ENCODE peak calls at places on chromosomes 12 and 14, in four cellular contexts. G is H1, U is K562, D is GM12878. K is an unnamed sample.

GRCh38 chr12:4272014-4272975 is 1.3 kb upstream of the CCND2 start:
- DNase-seq in G (peak; percentile 89), U (peak; percentile 85), D (peak; percentile 74), K (no peak)

GRCh38 chr12:90331821-90332220 is 623.2 kb downstream of the CCER1 start:
- DNase-seq in G (no peak), U (no peak), D (no peak), K (no peak)

GRCh38 chr12:113211160-113211559 is 10.1 kb upstream of the TPCN1 start:
- DNase-seq in G (no peak), U (no peak), D (no peak), K (no peak)

GRCh38 chr14:32006267-32007110 is 70.6 kb upstream of the ARHGAP5 start:
- DNase-seq in G (no peak), U (no peak), D (no peak), K (no peak)

GRCh38 chr12:15631007-15631715 is 158.0 kb downstream of the EPS8 start:
- DNase-seq in G (no peak), U (peak; percentile 1), D (no peak), K (no peak)

GRCh38 chr14:41000350-41000749 is 606.3 kb upstream of the LRFN5 start:
- DNase-seq in G (no peak), U (no peak), D (no peak), K (no peak)

GRCh38 chr14:33342299-33342974 is 403.8 kb downstream of the NPAS3 start:
- DNase-seq in G (no peak), U (no peak), D (no peak), K (no peak)

GRCh38 chr12:93009533-93009932 is 80.4 kb upstream of the EEA1 start:
- DNase-seq in G (no peak), U (no peak), D (no peak), K (no peak)

GRCh38 chr14:100641274-100641860 is 54.1 kb upstream of the BEGAIN start:
- DNase-seq in G (no peak), U (no peak), D (no peak), K (no peak)

GRCh38 chr12:91239497-91239896 is 56.9 kb upstream of the DCN start:
- DNase-seq in G (no peak), U (no peak), D (no peak), K (no peak)

GRCh38 chr14:63524537-63525155 is 18.5 kb downstream of the PPP2R5E start:
- DNase-seq in G (no peak), U (no peak), D (peak; percentile 45), K (no peak)

GRCh38 chr14:61368061-61368710 is 46.8 kb downstream of the PRKCH start:
- DNase-seq in G (no peak), U (no peak), D (no peak), K (no peak)

GRCh38 chr12:77064891-77065360 is 443 bp downstream of the E2F7 start:
- DNase-seq in G (no peak), U (no peak), D (no peak), K (no peak)

GRCh38 chr12:93624595-93625294 is 52.3 kb downstream of the SOCS2 start:
- DNase-seq in G (no peak), U (peak; percentile 66), D (peak; percentile 63), K (peak; percentile 75)

GRCh38 chr14:97709552-97709951 is 912.4 kb downstream of the VRK1 start:
- DNase-seq in G (no peak), U (no peak), D (no peak), K (no peak)

GRCh38 chr12:3049596-3050314 is 27.4 kb upstream of the TSPAN9 start:
- DNase-seq in G (no peak), U (no peak), D (no peak), K (no peak)

GRCh38 chr12:1779783-1780182 is 40.6 kb upstream of the LRTM2 start:
- DNase-seq in G (no peak), U (no peak), D (no peak), K (no peak)

GRCh38 chr12:102957339-102958050 is at the start of gene ASCL1:
- DNase-seq in G (peak; percentile 70), U (no peak), D (no peak), K (no peak)

GRCh38 chr12:124725612-124726237 is 137.9 kb downstream of the SCARB1 start:
- DNase-seq in G (no peak), U (no peak), D (no peak), K (no peak)

GRCh38 chr12:6070472-6071257 is 53.8 kb downstream of the VWF start:
- DNase-seq in G (no peak), U (no peak), D (no peak), K (no peak)

GRCh38 chr12:68037616-68038255 is 48.5 kb downstream of the IFNG-AS1 start:
- DNase-seq in G (no peak), U (no peak), D (no peak), K (no peak)

GRCh38 chr12:5556033-5556614 is 124.2 kb downstream of the NTF3 start:
- DNase-seq in G (peak; percentile 88), U (peak; percentile 33), D (no peak), K (peak; percentile 6)

GRCh38 chr12:92927055-92927435 is 2.0 kb downstream of the EEA1 start:
- DNase-seq in G (no peak), U (no peak), D (peak; percentile 44), K (no peak)

GRCh38 chr12:115752151-115752550 is 525.3 kb downstream of the MED13L start:
- DNase-seq in G (no peak), U (no peak), D (no peak), K (no peak)

GRCh38 chr14:75615200-75615599 is 36.8 kb downstream of the FLVCR2 start:
- DNase-seq in G (no peak), U (no peak), D (no peak), K (no peak)

DNA sequence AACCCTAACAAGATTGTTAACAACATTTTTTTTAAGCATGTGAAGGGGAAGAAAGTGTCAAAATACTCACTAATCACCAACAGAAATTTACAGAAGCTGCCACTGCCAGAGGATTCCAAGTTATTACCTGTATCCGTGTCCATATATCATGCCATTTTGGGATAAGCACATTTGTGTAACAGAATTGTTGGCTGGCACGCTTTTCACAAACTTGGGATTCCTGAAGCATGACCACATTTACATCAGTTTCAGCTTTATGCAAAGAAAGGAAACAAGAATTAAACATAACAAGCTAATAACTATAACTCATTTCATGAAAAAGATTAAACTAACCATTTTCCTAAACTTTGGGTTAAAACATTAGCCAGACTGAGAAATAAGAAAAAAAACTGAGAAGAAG is 5.9 kb downstream of the NEMP1 start:
- DNase-seq in G (no peak), U (no peak), D (no peak), K (no peak)
- H3K27ac ChIP-seq in G (no peak overlapping the region), U (no peak overlapping the region), D (peak overlapping the region; percentile 19), K (no peak overlapping the region)

GRCh38 chr12:26471560-26471959 is 276.2 kb downstream of the SSPN start:
- DNase-seq in G (no peak), U (no peak), D (peak; percentile 82), K (no peak)
- TF ChIP-seq EGR1 in G (no peak), U (no peak), D (no peak), K (no peak)

GRCh38 chr12:110199360-110200123 is 75.4 kb downstream of the IFT81 start:
- DNase-seq in G (no peak), U (no peak), D (peak; percentile 20), K (no peak)
- H3K27ac ChIP-seq in G (no peak overlapping the region), U (no peak overlapping the region), D (no peak overlapping the region), K (no peak overlapping the region)

GRCh38 chr14:67680121-67680602 is 5.7 kb upstream of the VTI1B start:
- DNase-seq in G (no peak), U (peak; percentile 81), D (peak; percentile 90), K (no peak)
- TF ChIP-seq EGR1 in G (no peak), U (no peak), D (no peak), K (no peak)

GRCh38 chr14:102496955-102497744 is 12.4 kb downstream of the ANKRD9 start:
- DNase-seq in G (no peak), U (peak; percentile 58), D (no peak), K (no peak)

GRCh38 chr14:102498005-102498677 is 11.4 kb downstream of the ANKRD9 start:
- DNase-seq in G (peak; percentile 70), U (peak; percentile 26), D (no peak), K (no peak)

GRCh38 chr14:102498678-102499265 is 10.8 kb downstream of the ANKRD9 start:
- DNase-seq in G (no peak), U (no peak), D (no peak), K (no peak)

GRCh38 chr14:102495482-102496330 is 13.9 kb downstream of the ANKRD9 start:
- DNase-seq in G (no peak), U (no peak), D (no peak), K (no peak)

GRCh38 chr14:102496331-102496691 is 13.3 kb downstream of the ANKRD9 start:
- DNase-seq in G (no peak), U (no peak), D (no peak), K (no peak)
- H3K27ac ChIP-seq in G (no peak overlapping the region), U (no peak overlapping the region), D (no peak overlapping the region), K (no peak overlapping the region)

GRCh38 chr12:55933158-55933798 is 2.3 kb downstream of the DGKA start:
- DNase-seq in G (no peak), U (no peak), D (no peak), K (peak; percentile 22)

GRCh38 chr12:55931317-55931779 is 386 bp downstream of the DGKA start:
- DNase-seq in G (peak; percentile 66), U (no peak), D (no peak), K (no peak)

GRCh38 chr12:55932546-55932919 is 1.6 kb downstream of the DGKA start:
- DNase-seq in G (no peak), U (no peak), D (no peak), K (no peak)

GRCh38 chr12:55930771-55931316 is at the start of gene DGKA:
- DNase-seq in G (peak; percentile 78), U (peak; percentile 77), D (peak; percentile 53), K (peak; percentile 41)

DNA sequence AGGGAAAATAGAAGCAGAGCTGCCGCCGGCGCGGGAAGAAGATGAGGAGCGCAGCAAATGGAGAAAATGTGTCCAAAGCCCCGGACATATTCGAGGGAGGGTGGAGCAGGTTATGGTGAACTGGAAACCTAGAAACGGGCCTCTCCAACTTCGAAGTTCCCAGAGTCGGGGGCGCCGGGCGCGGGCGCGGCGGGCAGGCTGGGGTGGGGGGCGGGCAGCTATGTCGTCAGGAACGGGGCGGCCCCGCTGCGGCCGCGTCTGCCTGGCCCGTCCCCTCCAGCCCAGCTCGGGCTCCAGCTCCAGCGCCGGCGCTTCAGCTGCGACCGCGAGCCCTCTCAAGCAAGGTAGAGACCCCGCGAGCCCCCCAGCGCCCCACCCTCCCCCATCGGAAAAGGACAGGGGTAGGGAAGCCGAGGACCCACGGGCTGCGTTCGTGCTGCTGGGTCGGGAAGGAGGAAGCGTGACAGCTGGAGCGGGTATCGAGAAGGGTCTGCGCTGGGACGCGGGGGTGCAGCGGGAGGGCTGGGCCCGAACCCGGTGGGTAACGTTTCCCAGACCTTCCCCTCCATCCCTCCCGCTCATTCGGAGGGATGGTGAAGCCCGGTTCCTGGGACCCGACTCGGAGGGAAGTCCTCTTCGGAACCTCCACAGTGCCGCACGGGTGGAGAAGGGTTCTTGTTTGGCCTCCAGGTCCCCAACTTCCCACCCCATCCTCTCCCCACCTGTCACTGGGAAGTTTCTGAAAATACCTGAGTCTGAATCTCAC is 1.0 kb downstream of the DGKA start:
- DNase-seq in G (peak; percentile 73), U (peak; percentile 58), D (no peak), K (no peak)
- TF ChIP-seq EGR1 in G (no peak), U (no peak), D (peak; percentile 22), K (no peak)

K was measured in HCT116.